ENCODE peak calls at places on chromosomes 2 and 18, in four cellular contexts. Q is upper lobe of left lung, X is stomach, I is Panc1. J is an unnamed sample.

GRCh38 chr2:7292154-7292553 is 374.9 kb downstream of the RNF144A start:
- DNase-seq in I (no peak), X (no peak), Q (no peak), J (no peak)

GRCh38 chr2:46385786-46386577 is 88.8 kb downstream of the EPAS1 start:
- DNase-seq in I (no peak), X (no peak), Q (no peak), J (no peak)

GRCh38 chr2:223047260-223047761 is 4.7 kb upstream of the KCNE4 start:
- DNase-seq in I (no peak), X (no peak), Q (no peak), J (no peak)

GRCh38 chr2:113273031-113273551 is 5.6 kb downstream of the PAX8 start:
- DNase-seq in X (peak), Q (no peak), I (no peak), J (no peak)

GRCh38 chr2:171595896-171596295 is 73.6 kb downstream of the CYBRD1 start:
- DNase-seq in X (no peak), I (peak), Q (no peak), J (no peak)

GRCh38 chr2:204706939-204707338 is 161.7 kb downstream of the PARD3B start:
- DNase-seq in I (no peak), X (no peak), Q (no peak), J (no peak)

GRCh38 chr2:103667335-103667884 is 905.6 kb downstream of the TMEM182 start:
- DNase-seq in I (no peak), X (no peak), Q (no peak), J (no peak)

GRCh38 chr18:36633961-36634412 is 194.8 kb downstream of the TPGS2 start:
- DNase-seq in I (no peak), Q (no peak), X (no peak), J (no peak)

GRCh38 chr2:47373747-47374146 is 29.2 kb upstream of the MSH2 start:
- DNase-seq in X (peak), Q (no peak), I (no peak), J (no peak)

GRCh38 chr18:67104700-67105284 is 411.7 kb downstream of the DSEL start:
- DNase-seq in Q (peak), I (peak), X (peak), J (no peak)

GRCh38 chr2:136235451-136236418 is 117.8 kb upstream of the CXCR4 start:
- DNase-seq in X (no peak), Q (no peak), I (peak), J (no peak)

GRCh38 chr18:49052891-49053644 is 102.3 kb upstream of the SMAD7 start:
- DNase-seq in Q (no peak), X (no peak), I (no peak), J (no peak)

GRCh38 chr2:36337354-36337753 is 18.2 kb upstream of the CRIM1 start:
- DNase-seq in X (no peak), Q (no peak), I (no peak), J (no peak)

GRCh38 chr2:111140815-111141214 is 20.1 kb downstream of the BCL2L11 start:
- DNase-seq in X (no peak), Q (no peak), I (no peak), J (no peak)

GRCh38 chr2:66714651-66715050 is 279.7 kb downstream of the MEIS1 start:
- DNase-seq in Q (no peak), I (no peak), X (no peak), J (no peak)

GRCh38 chr2:168436840-168437239 is 19.2 kb upstream of the CERS6 start:
- DNase-seq in I (no peak), Q (no peak), X (no peak), J (no peak)

GRCh38 chr2:221203846-221204245 is 368.3 kb downstream of the EPHA4 start:
- DNase-seq in X (peak), Q (no peak), I (no peak), J (no peak)

GRCh38 chr2:64296695-64297346 is 152.6 kb upstream of the PELI1 start:
- DNase-seq in I (no peak), X (no peak), Q (no peak), J (no peak)

GRCh38 chr2:144198116-144198515 is 321.8 kb downstream of the ZEB2 start:
- DNase-seq in Q (no peak), I (no peak), X (no peak), J (no peak)

GRCh38 chr18:70220628-70221027 is 15.1 kb upstream of the RTTN start:
- DNase-seq in I (no peak), Q (no peak), X (no peak), J (no peak)

GRCh38 chr2:57432528-57432927 is 614.1 kb upstream of the VRK2 start:
- DNase-seq in Q (no peak), X (no peak), I (no peak), J (no peak)

GRCh38 chr2:78928502-78928901 is 97.0 kb upstream of the REG3G start:
- DNase-seq in X (no peak), Q (no peak), I (no peak), J (no peak)

GRCh38 chr18:77597726-77598125 is 348.1 kb downstream of the GALR1 start:
- DNase-seq in X (no peak), I (no peak), Q (no peak), J (no peak)

GRCh38 chr18:76234559-76234958 is 260.5 kb downstream of the ZNF516 start:
- DNase-seq in Q (no peak), I (no peak), X (no peak), J (no peak)

GRCh38 chr2:226273440-226273839 is 526.2 kb downstream of the IRS1 start:
- DNase-seq in I (no peak), Q (no peak), X (no peak), J (no peak)

DNA sequence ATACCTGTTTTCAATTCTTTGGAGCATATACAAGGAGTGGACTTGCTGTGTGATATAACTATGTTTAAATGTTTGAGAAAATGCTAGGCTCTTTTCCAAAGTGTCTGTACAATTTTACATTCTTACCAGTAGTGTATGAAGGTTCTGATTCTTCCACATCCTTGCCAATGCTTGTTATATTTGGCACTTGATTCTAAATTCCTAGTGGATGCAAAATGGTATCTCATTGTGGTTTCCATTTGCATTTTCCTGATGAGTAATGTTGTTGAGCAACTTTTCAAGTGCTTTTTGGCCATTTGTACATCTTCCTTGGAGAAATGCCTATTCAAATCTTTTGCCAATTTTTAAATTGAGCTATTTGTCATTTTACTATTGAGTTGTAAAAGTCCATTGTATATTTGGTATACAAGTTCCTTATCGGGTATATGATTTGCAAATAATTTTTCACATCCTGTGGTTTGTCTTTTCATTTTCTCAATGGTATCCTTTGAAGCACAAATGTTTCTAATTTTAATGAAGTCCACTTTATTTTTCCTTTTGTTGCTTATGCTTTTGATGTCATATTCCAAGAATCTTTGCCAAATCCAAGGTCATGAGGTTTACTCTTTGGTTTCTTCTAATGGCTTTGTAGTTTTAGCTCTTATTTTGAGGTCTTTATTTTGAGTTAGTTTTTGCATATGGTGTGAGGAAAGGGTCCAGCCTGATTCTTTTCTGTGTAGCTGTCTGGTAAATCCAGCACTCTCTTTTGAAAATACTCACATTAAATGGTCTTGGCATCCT is 33.2 kb upstream of the CWC22 start:
- DNase-seq in Q (no peak), I (no peak), X (no peak), J (no peak)
- TF ChIP-seq POLR2AphosphoS5 in Q (no peak), I (no peak), X (no peak), J (no peak)

GRCh38 chr2:200408428-200409311 is 101.2 kb downstream of the KCTD18 start:
- DNase-seq in Q (no peak), X (peak), I (peak), J (no peak)
- TF ChIP-seq POLR2AphosphoS5 in Q (no peak), X (no peak), I (peak), J (no peak)

DNA sequence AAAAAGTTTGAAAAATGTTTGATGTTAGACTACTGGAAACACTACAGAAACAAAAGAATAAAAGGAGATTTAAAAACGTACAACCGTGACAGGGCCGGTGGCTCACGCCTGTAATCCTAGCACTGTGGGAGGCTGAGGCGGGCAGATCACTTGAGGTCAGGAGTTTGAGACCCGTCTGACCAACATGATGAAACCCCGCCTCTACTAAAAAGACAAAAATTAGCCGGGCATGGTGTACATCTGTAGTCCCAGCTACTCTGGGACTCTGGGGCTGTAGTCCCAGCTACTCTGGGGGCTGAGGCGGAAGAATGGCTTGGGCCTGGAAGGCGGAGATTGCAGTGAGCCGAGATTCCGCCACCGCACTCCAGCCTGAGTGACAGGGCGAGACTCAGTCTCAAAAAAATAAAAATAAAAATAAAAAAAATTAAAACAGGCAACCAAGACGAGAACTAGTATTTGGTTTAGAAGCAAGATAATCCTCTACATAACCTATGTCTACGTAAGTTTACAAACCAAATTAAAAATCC is 5.8 kb downstream of the SP3 start:
- DNase-seq in X (no peak), I (no peak), Q (no peak), J (no peak)
- TF ChIP-seq POLR2AphosphoS5 in X (no peak), I (no peak), Q (no peak), J (no peak)

DNA sequence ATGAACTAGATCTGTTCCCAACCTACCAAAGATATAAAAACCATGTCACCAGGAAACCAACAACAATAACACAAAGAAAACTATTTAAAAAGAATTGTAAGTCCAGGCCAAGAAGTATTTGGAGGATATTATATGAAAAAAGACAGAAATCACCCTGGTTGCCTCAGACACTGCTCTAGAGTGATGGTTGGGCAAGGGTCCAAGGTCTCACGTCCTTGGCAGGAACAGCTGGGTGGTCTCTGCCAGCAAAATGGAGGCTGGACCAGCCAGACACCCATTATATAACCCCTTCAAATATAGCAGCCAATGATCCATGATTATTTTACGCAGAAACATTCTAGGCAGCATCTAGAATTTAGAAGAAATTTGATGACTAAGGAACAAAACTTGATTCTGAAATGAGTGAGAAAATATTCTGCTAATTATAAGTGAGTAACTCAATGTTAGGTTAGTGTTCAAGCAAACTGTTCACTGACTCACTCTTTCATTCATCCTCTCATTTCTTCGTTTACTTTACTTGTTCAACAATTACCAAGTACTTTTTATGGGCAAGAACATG is 35.4 kb downstream of the MRPL35 start:
- DNase-seq in Q (no peak), I (no peak), X (no peak), J (no peak)
- TF ChIP-seq POLR2AphosphoS5 in Q (no peak), I (no peak), X (no peak), J (no peak)

GRCh38 chr2:173159794-173160463 is 84.3 kb downstream of the MAP3K20 start:
- DNase-seq in I (peak), X (peak), Q (peak), J (no peak)
- TF ChIP-seq POLR2AphosphoS5 in I (no peak), X (peak), Q (peak), J (no peak)

GRCh38 chr2:80020061-80020460 is 284.5 kb downstream of the LRRTM1 start:
- DNase-seq in I (no peak), Q (no peak), X (no peak), J (no peak)

GRCh38 chr2:80022018-80022417 is 282.5 kb downstream of the LRRTM1 start:
- DNase-seq in X (no peak), I (no peak), Q (no peak), J (no peak)

GRCh38 chr2:80019571-80019970 is 285.0 kb downstream of the LRRTM1 start:
- DNase-seq in Q (no peak), I (no peak), X (no peak), J (no peak)

GRCh38 chr2:80014637-80015036 is 289.9 kb downstream of the LRRTM1 start:
- DNase-seq in Q (no peak), I (no peak), X (no peak), J (no peak)

DNA sequence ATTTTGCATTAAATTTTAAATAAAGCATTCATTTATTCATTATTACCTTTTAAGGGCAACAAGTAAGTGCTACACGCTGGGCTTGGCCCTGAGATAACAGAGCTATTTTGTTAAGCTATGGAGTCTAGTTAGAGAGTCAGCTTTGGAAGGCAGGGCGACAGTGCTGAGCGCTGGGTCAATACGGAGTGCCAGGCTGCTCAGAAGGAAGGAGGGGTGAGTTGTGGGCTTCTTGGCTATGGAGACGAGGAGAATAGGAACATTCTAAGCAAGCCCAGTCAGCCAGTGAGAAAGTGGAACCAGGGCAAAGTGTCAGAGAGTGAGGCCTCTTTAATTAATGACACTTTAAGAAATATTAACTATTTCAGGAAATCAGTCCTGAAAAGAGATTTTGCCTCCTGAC is 288.4 kb downstream of the LRRTM1 start:
- DNase-seq in I (no peak), X (no peak), Q (no peak), J (no peak)
- TF ChIP-seq POLR2AphosphoS5 in I (no peak), X (no peak), Q (no peak), J (no peak)

DNA sequence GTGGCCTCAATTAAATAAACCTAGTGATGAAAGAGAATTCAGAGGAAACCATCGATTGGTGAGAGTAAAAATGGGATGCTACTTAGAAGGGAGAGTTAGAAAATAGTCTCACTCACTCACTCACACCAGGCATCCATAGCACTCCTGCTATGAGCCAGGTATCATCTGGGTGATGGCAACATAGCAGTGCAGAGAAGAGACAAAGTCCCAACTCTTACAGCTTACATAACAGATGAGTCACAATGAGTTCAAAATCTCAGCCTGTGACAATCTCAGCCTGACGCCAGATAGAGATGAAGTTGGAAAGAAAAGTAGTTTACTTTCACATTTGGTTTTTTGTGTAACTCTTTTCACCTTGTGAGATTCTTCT is 55.4 kb upstream of the THOC1 start:
- DNase-seq in I (no peak), X (no peak), Q (no peak), J (no peak)
- TF ChIP-seq POLR2AphosphoS5 in I (no peak), X (no peak), Q (no peak), J (no peak)

DNA sequence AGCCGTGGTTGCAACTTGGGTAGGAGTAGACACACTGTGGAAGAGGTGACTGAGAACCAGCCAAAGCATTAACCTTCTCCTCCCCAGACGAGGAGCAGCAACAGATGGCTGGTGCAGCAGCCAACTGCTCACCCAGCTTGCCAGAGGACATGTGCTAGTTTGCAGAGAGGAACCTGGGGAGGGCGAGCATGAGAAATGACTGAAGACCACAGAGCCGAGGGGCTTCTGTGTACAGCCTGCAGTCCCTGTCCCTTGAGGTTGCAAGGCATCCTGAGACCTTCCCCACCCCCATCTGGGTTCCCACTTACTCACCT is 82.2 kb downstream of the NRP2 start:
- DNase-seq in Q (no peak), I (no peak), X (no peak), J (no peak)
- TF ChIP-seq POLR2AphosphoS5 in Q (no peak), I (no peak), X (no peak), J (no peak)

DNA sequence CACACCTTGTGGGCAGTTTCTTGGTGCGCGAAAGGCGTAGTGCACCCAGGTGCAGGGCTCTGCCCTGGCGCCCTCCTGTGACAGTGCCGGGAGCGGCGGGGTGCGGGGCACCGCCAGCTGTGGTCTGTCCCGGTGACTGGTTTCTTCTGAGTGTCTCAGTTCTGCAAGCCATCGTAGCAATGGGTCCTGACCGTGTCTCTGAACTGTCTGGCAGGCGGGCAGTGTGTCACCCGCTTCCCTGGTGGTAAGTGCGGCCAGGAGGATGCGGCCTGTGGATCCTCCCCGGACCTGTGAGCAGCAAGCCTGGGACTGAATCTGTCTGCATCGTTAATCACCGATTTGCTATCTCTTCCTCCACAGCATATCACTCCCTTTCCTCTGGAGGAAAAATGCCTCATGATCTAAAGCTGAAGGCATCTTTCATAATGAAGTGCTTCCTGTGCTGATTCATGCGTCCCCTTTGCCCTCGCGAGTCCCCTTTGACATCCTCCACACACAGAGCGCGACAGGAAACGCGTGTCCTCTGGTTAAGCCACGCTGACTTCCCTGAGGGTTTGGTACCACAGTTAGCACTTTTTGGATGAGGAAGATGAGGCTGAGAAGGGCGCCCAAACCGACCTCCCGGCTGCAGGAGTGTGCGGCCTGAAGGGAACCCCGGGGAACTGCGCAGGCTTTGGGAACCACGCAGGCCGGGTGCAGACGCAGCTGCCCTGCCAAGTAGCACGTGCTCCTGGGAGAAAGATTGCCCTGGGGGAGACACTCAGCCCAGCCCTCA is 416.0 kb upstream of the HS6ST1 start:
- DNase-seq in X (no peak), I (no peak), Q (peak), J (no peak)
- TF ChIP-seq POLR2AphosphoS5 in X (no peak), I (no peak), Q (peak), J (no peak)

DNA sequence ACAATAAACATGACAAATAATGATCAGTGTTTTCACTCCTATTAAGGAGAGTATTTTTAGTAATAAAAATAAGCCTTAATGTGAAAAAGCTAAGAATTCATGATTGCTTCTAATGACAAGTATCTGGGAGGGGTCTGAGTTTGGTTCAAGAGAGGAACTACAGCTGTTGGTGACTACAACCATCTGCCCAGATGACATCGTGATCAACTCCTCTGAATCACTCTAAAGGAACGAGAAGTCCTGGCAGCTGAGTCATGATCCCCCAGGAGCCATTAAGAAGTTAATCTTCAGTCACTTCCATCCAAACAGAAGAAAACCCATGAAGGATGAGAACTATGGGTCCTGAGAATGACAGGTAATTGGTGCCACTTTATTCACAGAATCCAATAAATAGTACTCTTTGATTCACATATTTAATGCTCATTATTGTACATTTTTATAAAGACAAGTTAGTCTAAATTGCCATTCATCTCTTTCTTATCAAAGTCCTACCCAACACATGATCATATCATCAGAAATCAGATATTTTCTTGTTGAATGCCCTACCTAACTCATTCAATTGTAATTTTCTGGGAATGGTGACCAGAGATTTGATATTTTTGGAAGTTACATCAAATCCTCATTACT is 6.8 kb downstream of the TFPI start:
- DNase-seq in Q (peak), X (no peak), I (no peak), J (no peak)
- TF ChIP-seq POLR2AphosphoS5 in Q (peak), X (no peak), I (peak), J (no peak)